ENCODE peak calls at places on chromosomes 12 and 14, in seven cellular contexts. One of them, this sample, is unnamed.
A peak's percentile ranks its signal among the peaks of the same experiment; 100 is the strongest.

GRCh38 chr14:49477576-49477975 is 108.6 kb downstream of the RPS29 start:
- DNase-seq in astrocyte of the spinal cord: no peak
- DNase-seq in GM23338: no peak
- DNase-seq in cardiac fibroblast: no peak
- DNase-seq in coronary artery: no peak
- DNase-seq in GM12864: no peak
- DNase-seq in body of pancreas: no peak
- DNase-seq in this sample: no peak

GRCh38 chr12:77133566-77133965 is 68.2 kb upstream of the E2F7 start:
- DNase-seq in GM12864: no peak
- DNase-seq in cardiac fibroblast: peak; percentile 66
- DNase-seq in astrocyte of the spinal cord: peak; percentile 75
- DNase-seq in GM23338: peak; percentile 86
- DNase-seq in body of pancreas: peak; percentile 25
- DNase-seq in coronary artery: no peak
- DNase-seq in this sample: peak; percentile 53

GRCh38 chr12:122306407-122306806 is 40.1 kb upstream of the VPS33A start:
- DNase-seq in coronary artery: no peak
- DNase-seq in cardiac fibroblast: no peak
- DNase-seq in GM23338: peak; percentile 72
- DNase-seq in GM12864: no peak
- DNase-seq in astrocyte of the spinal cord: no peak
- DNase-seq in body of pancreas: no peak
- DNase-seq in this sample: no peak

GRCh38 chr12:98456583-98457573 is 58.5 kb upstream of the TMPO start:
- DNase-seq in cardiac fibroblast: peak; percentile 53
- DNase-seq in GM12864: no peak
- DNase-seq in coronary artery: peak; percentile 76
- DNase-seq in astrocyte of the spinal cord: peak; percentile 56
- DNase-seq in GM23338: peak; percentile 77
- DNase-seq in body of pancreas: peak; percentile 74
- DNase-seq in this sample: no peak

GRCh38 chr12:57771271-57771872 is 533 bp downstream of the METTL1 start:
- DNase-seq in body of pancreas: peak; percentile 93
- DNase-seq in astrocyte of the spinal cord: no peak
- DNase-seq in GM12864: peak; percentile 76
- DNase-seq in coronary artery: peak; percentile 91
- DNase-seq in cardiac fibroblast: peak; percentile 90
- DNase-seq in GM23338: peak; percentile 99
- DNase-seq in this sample: peak; percentile 80

GRCh38 chr14:46368275-46368674 is 283.3 kb downstream of the RPL10L start:
- DNase-seq in GM12864: no peak
- DNase-seq in GM23338: no peak
- DNase-seq in cardiac fibroblast: no peak
- DNase-seq in body of pancreas: no peak
- DNase-seq in astrocyte of the spinal cord: no peak
- DNase-seq in coronary artery: no peak
- DNase-seq in this sample: no peak

GRCh38 chr14:76961631-76962302 is 66.7 kb downstream of the IRF2BPL start:
- DNase-seq in cardiac fibroblast: peak; percentile 95
- DNase-seq in coronary artery: peak; percentile 91
- DNase-seq in astrocyte of the spinal cord: peak; percentile 100
- DNase-seq in GM23338: peak; percentile 100
- DNase-seq in GM12864: peak; percentile 99
- DNase-seq in body of pancreas: peak; percentile 86
- DNase-seq in this sample: peak; percentile 99

GRCh38 chr12:33670284-33670683 is 230.7 kb upstream of the SYT10 start:
- DNase-seq in coronary artery: no peak
- DNase-seq in astrocyte of the spinal cord: no peak
- DNase-seq in cardiac fibroblast: no peak
- DNase-seq in GM12864: no peak
- DNase-seq in GM23338: peak; percentile 73
- DNase-seq in body of pancreas: no peak
- DNase-seq in this sample: no peak

GRCh38 chr14:102504951-102505600 is 4.5 kb downstream of the ANKRD9 start:
- DNase-seq in astrocyte of the spinal cord: no peak
- DNase-seq in GM12864: no peak
- DNase-seq in cardiac fibroblast: no peak
- DNase-seq in body of pancreas: no peak
- DNase-seq in GM23338: no peak
- DNase-seq in coronary artery: peak; percentile 71
- DNase-seq in this sample: no peak

GRCh38 chr14:20278414-20278813 is 27.3 kb downstream of the TTC5 start:
- DNase-seq in GM23338: no peak
- DNase-seq in body of pancreas: peak; percentile 24
- DNase-seq in cardiac fibroblast: peak; percentile 33
- DNase-seq in GM12864: no peak
- DNase-seq in coronary artery: no peak
- DNase-seq in astrocyte of the spinal cord: no peak
- DNase-seq in this sample: no peak

GRCh38 chr14:70622111-70622712 is 19.5 kb upstream of the TTC9 start:
- DNase-seq in coronary artery: no peak
- DNase-seq in body of pancreas: peak; percentile 70
- DNase-seq in GM23338: peak; percentile 91
- DNase-seq in GM12864: no peak
- DNase-seq in astrocyte of the spinal cord: peak; percentile 45
- DNase-seq in cardiac fibroblast: peak; percentile 31
- DNase-seq in this sample: no peak

GRCh38 chr14:103634156-103634555 is 5.1 kb downstream of the KLC1 start:
- DNase-seq in astrocyte of the spinal cord: no peak
- DNase-seq in GM12864: no peak
- DNase-seq in cardiac fibroblast: no peak
- DNase-seq in GM23338: no peak
- DNase-seq in body of pancreas: no peak
- DNase-seq in coronary artery: no peak
- DNase-seq in this sample: no peak

GRCh38 chr14:74524076-74524812 is 30.7 kb downstream of the ISCA2 start:
- DNase-seq in GM23338: no peak
- DNase-seq in astrocyte of the spinal cord: peak; percentile 35
- DNase-seq in GM12864: no peak
- DNase-seq in body of pancreas: no peak
- DNase-seq in cardiac fibroblast: peak; percentile 48
- DNase-seq in coronary artery: no peak
- DNase-seq in this sample: no peak

GRCh38 chr12:106759526-106760183 is 14.8 kb upstream of the RIC8B start:
- DNase-seq in coronary artery: no peak
- DNase-seq in cardiac fibroblast: no peak
- DNase-seq in astrocyte of the spinal cord: no peak
- DNase-seq in GM12864: no peak
- DNase-seq in body of pancreas: no peak
- DNase-seq in GM23338: no peak
- DNase-seq in this sample: no peak

GRCh38 chr14:33469898-33470297 is 481.0 kb downstream of the EGLN3 start:
- DNase-seq in GM23338: no peak
- DNase-seq in coronary artery: no peak
- DNase-seq in cardiac fibroblast: no peak
- DNase-seq in GM12864: no peak
- DNase-seq in body of pancreas: peak; percentile 16
- DNase-seq in astrocyte of the spinal cord: no peak
- DNase-seq in this sample: no peak

GRCh38 chr14:83164016-83164415 is 1630.4 kb upstream of the SEL1L start:
- DNase-seq in astrocyte of the spinal cord: peak; percentile 69
- DNase-seq in GM23338: no peak
- DNase-seq in body of pancreas: no peak
- DNase-seq in coronary artery: no peak
- DNase-seq in cardiac fibroblast: no peak
- DNase-seq in GM12864: no peak
- DNase-seq in this sample: peak; percentile 49

GRCh38 chr12:7868391-7868790 is 4.3 kb downstream of the SLC2A14 start:
- DNase-seq in body of pancreas: no peak
- DNase-seq in astrocyte of the spinal cord: peak; percentile 22
- DNase-seq in GM23338: no peak
- DNase-seq in cardiac fibroblast: no peak
- DNase-seq in GM12864: no peak
- DNase-seq in coronary artery: no peak
- DNase-seq in this sample: no peak

GRCh38 chr14:36658091-36659009 is 3.3 kb upstream of the PAX9 start:
- DNase-seq in cardiac fibroblast: no peak
- DNase-seq in body of pancreas: no peak
- DNase-seq in coronary artery: no peak
- DNase-seq in astrocyte of the spinal cord: no peak
- DNase-seq in GM23338: peak; percentile 47
- DNase-seq in GM12864: no peak
- DNase-seq in this sample: no peak

GRCh38 chr12:105706321-105706972 is 376.0 kb downstream of the C12orf75 start:
- DNase-seq in astrocyte of the spinal cord: peak; percentile 83
- DNase-seq in body of pancreas: no peak
- DNase-seq in GM23338: peak; percentile 13
- DNase-seq in GM12864: no peak
- DNase-seq in coronary artery: no peak
- DNase-seq in cardiac fibroblast: no peak
- DNase-seq in this sample: peak; percentile 45

GRCh38 chr14:71713061-71713850 is 219.0 kb upstream of the RGS6 start:
- DNase-seq in GM23338: no peak
- DNase-seq in coronary artery: no peak
- DNase-seq in GM12864: no peak
- DNase-seq in astrocyte of the spinal cord: peak; percentile 49
- DNase-seq in cardiac fibroblast: no peak
- DNase-seq in body of pancreas: no peak
- DNase-seq in this sample: no peak

GRCh38 chr12:108587826-108588225 is 10.1 kb downstream of the TMEM119 start:
- DNase-seq in body of pancreas: no peak
- DNase-seq in GM12864: no peak
- DNase-seq in GM23338: no peak
- DNase-seq in cardiac fibroblast: no peak
- DNase-seq in coronary artery: no peak
- DNase-seq in astrocyte of the spinal cord: no peak
- DNase-seq in this sample: no peak

GRCh38 chr14:52360831-52361230 is 46.7 kb downstream of the PTGER2 start:
- DNase-seq in body of pancreas: no peak
- DNase-seq in astrocyte of the spinal cord: no peak
- DNase-seq in GM12864: no peak
- DNase-seq in coronary artery: no peak
- DNase-seq in GM23338: peak; percentile 21
- DNase-seq in cardiac fibroblast: no peak
- DNase-seq in this sample: no peak

DNA sequence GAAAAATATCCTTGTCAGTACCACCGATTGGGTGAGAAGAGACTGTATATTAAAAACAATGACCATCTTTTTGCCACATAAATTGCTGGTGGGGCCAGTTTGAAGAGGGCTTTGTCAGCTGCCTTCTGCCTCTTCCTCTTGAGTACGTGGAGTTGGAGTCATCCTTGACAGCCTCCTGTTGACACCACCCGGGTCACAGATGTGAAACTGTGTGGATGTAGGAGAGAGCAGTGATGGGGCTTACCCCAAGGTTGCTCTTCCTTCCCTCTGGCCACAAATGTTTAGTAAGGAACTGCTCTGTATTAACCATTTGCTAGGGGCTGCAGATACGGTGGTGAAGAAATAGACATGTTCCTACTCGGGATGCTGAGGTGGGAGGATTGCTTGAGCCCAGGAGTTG is 12.2 kb downstream of the PTPN11 start:
- DNase-seq in GM12864: no peak
- DNase-seq in GM23338: no peak
- DNase-seq in coronary artery: no peak
- DNase-seq in body of pancreas: no peak
- DNase-seq in cardiac fibroblast: no peak
- DNase-seq in astrocyte of the spinal cord: no peak
- DNase-seq in this sample: no peak
- TF ChIP-seq CTCF in GM12864: no peak
- TF ChIP-seq CTCF in GM23338: no peak
- TF ChIP-seq CTCF in coronary artery: no peak
- TF ChIP-seq CTCF in body of pancreas: no peak
- TF ChIP-seq CTCF in cardiac fibroblast: no peak
- TF ChIP-seq CTCF in astrocyte of the spinal cord: no peak
- TF ChIP-seq CTCF in this sample: no peak

GRCh38 chr12:27974735-27975221 is 2.2 kb upstream of the PTHLH start:
- DNase-seq in astrocyte of the spinal cord: no peak
- DNase-seq in GM23338: no peak
- DNase-seq in cardiac fibroblast: no peak
- DNase-seq in coronary artery: no peak
- DNase-seq in GM12864: no peak
- DNase-seq in body of pancreas: no peak
- DNase-seq in this sample: no peak
- H3K4me3 ChIP-seq in astrocyte of the spinal cord: peak overlapping the region; percentile 35
- H3K4me3 ChIP-seq in GM23338: peak overlapping the region; percentile 69
- H3K4me3 ChIP-seq in cardiac fibroblast: peak overlapping the region; percentile 36
- H3K4me3 ChIP-seq in coronary artery: peak overlapping the region; percentile 67
- H3K4me3 ChIP-seq in GM12864: no peak overlapping the region
- H3K4me3 ChIP-seq in body of pancreas: peak overlapping the region; percentile 21
- H3K4me3 ChIP-seq in this sample: peak overlapping the region; percentile 38

DNA sequence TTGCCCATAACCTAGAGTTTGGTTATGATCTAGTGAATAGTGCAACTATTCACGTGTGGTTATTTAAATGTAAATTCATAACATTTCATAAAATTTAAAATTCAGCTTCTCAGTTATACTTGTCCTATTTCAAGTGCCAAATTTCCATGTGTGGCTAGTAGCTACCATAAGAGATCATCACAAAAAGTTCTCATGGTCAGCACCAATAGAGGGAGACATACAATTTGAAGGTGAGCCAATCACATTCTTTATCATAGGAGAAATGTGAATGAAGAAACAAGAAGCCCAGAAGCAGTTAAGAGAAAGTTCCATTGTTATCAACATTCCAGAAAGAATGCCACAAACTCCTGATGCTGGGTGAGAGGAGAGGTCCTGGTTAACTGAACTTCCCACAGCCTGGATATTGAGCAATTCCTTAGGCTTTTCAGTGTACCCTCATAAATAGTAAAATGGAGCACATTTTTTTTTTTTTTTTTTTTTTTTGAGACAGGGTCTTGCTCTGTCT is 892.9 kb upstream of the USP15 start:
- DNase-seq in cardiac fibroblast: no peak
- DNase-seq in GM12864: no peak
- DNase-seq in astrocyte of the spinal cord: no peak
- DNase-seq in GM23338: peak; percentile 46
- DNase-seq in coronary artery: no peak
- DNase-seq in body of pancreas: no peak
- DNase-seq in this sample: no peak
- TF ChIP-seq CTCF in cardiac fibroblast: no peak
- TF ChIP-seq CTCF in GM12864: no peak
- TF ChIP-seq CTCF in astrocyte of the spinal cord: no peak
- TF ChIP-seq CTCF in GM23338: peak; percentile 32
- TF ChIP-seq CTCF in coronary artery: no peak
- TF ChIP-seq CTCF in body of pancreas: no peak
- TF ChIP-seq CTCF in this sample: peak; percentile 2

GRCh38 chr12:25889185-25889584 is 69.3 kb upstream of the RASSF8 start:
- DNase-seq in cardiac fibroblast: no peak
- DNase-seq in GM12864: no peak
- DNase-seq in astrocyte of the spinal cord: no peak
- DNase-seq in coronary artery: no peak
- DNase-seq in GM23338: no peak
- DNase-seq in body of pancreas: no peak
- DNase-seq in this sample: no peak
- H3K4me3 ChIP-seq in cardiac fibroblast: no peak overlapping the region
- H3K4me3 ChIP-seq in GM12864: no peak overlapping the region
- H3K4me3 ChIP-seq in astrocyte of the spinal cord: no peak overlapping the region
- H3K4me3 ChIP-seq in coronary artery: no peak overlapping the region
- H3K4me3 ChIP-seq in GM23338: no peak overlapping the region
- H3K4me3 ChIP-seq in body of pancreas: no peak overlapping the region
- H3K4me3 ChIP-seq in this sample: no peak overlapping the region